ENCODE peak calls at places on chromosomes 12 and 14, in eight cellular contexts. E is GM12878; Q is ovary; Z is stomach; K is PC-3; D is mucosa of descending colon; N is HAP-1; F is CD4-positive, CD25-positive, alpha-beta regulatory T cell. H is an unnamed sample. For H3K4me1, the result is how much of the 10 kb centered on the place peaks cover.

GRCh38 chr14:104735830-104736642 is 12.0 kb downstream of the ADSS1 start:
- DNase-seq in E (no peak), Q (peak), Z (peak), K (no peak), D (peak), N (no peak), F (no peak), H (no peak)

GRCh38 chr14:55620277-55620676 is 40.3 kb downstream of the KTN1 start:
- DNase-seq in E (no peak), Q (no peak), Z (no peak), K (no peak), D (no peak), N (no peak), F (no peak), H (no peak)

GRCh38 chr12:108594-108993 is 42.0 kb downstream of the IQSEC3 start:
- DNase-seq in E (no peak), Q (no peak), Z (peak), K (no peak), D (peak), N (no peak), F (no peak), H (no peak)

GRCh38 chr12:108635201-108635996 is 1.7 kb upstream of the SELPLG start:
- DNase-seq in E (peak), Q (no peak), Z (no peak), K (no peak), D (peak), N (peak), F (no peak), H (no peak)

GRCh38 chr14:67532998-67533753 is at the start of gene PLEKHH1:
- DNase-seq in E (no peak), Q (peak), Z (peak), K (peak), D (peak), N (peak), F (no peak), H (no peak)

GRCh38 chr14:30273564-30273880 is 285.4 kb upstream of the G2E3 start:
- DNase-seq in E (no peak), Q (no peak), Z (no peak), K (no peak), D (no peak), N (no peak), F (no peak), H (no peak)

GRCh38 chr12:80627773-80628172 is 79.7 kb upstream of the MYF6 start:
- DNase-seq in E (no peak), Q (no peak), Z (no peak), K (peak), D (no peak), N (no peak), F (no peak), H (no peak)

GRCh38 chr14:41570415-41571155 is 36.1 kb upstream of the LRFN5 start:
- DNase-seq in E (no peak), Q (no peak), Z (no peak), K (no peak), D (no peak), N (no peak), F (no peak), H (no peak)

GRCh38 chr14:74364271-74364880 is 16.1 kb downstream of the VRTN start:
- DNase-seq in E (no peak), Q (no peak), Z (no peak), K (no peak), D (no peak), N (no peak), F (no peak), H (no peak)

DNA sequence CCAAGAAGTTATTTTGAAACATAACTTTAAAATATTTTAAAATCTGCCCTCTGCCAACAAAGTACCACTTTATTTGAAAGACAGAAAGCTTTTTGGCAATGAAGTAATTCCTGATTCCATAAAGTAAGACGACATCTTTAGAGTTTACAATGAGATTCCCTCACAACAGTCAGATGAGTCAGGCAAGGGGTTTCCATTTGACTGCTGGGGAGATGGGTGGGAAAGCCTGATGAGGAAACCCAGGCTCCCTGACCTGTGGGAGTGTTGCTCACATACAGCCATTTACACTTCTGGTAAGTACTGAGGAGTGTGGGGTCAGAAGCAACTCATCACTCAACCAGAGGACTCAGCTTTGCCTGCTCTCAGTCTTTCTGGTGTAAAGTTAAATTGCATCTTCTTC is 10.2 kb downstream of the KITLG start:
- DNase-seq in E (no peak), Q (no peak), Z (no peak), K (no peak), D (no peak), N (no peak), F (no peak), H (no peak)
- H3K4me1 ChIP-seq in E (under half), Q (under half), Z (half or more), K (under half), D (under half), N (under half), F (under half), H (half or more)

GRCh38 chr14:103138483-103139370 is 15.5 kb downstream of the TNFAIP2 start:
- DNase-seq in E (no peak), Q (peak), Z (no peak), K (no peak), D (no peak), N (no peak), F (no peak), H (no peak)
- H3K4me1 ChIP-seq in E (under half), Q (under half), Z (under half), K (under half), D (under half), N (under half), F (under half), H (under half)

GRCh38 chr12:63895841-63896240 is 51.3 kb downstream of the SRGAP1 start:
- DNase-seq in E (no peak), Q (no peak), Z (no peak), K (no peak), D (no peak), N (no peak), F (no peak), H (no peak)

GRCh38 chr12:63899396-63899795 is 54.9 kb downstream of the SRGAP1 start:
- DNase-seq in E (no peak), Q (no peak), Z (no peak), K (no peak), D (no peak), N (no peak), F (no peak), H (no peak)

GRCh38 chr12:63897931-63898330 is 53.4 kb downstream of the SRGAP1 start:
- DNase-seq in E (no peak), Q (no peak), Z (no peak), K (no peak), D (no peak), N (no peak), F (no peak), H (no peak)

GRCh38 chr12:63900922-63901793 is 56.7 kb downstream of the SRGAP1 start:
- DNase-seq in E (no peak), Q (no peak), Z (no peak), K (peak), D (no peak), N (no peak), F (no peak), H (no peak)

GRCh38 chr12:63898764-63899337 is 54.4 kb downstream of the SRGAP1 start:
- DNase-seq in E (no peak), Q (no peak), Z (no peak), K (no peak), D (no peak), N (no peak), F (no peak), H (no peak)
- H3K4me1 ChIP-seq in E (under half), Q (under half), Z (under half), K (under half), D (under half), N (under half), F (under half), H (under half)

GRCh38 chr14:91394105-91395081 is 23.2 kb downstream of the CCDC88C start:
- DNase-seq in E (no peak), Q (no peak), Z (no peak), K (no peak), D (no peak), N (no peak), F (no peak), H (no peak)

GRCh38 chr14:91390165-91390778 is 27.3 kb downstream of the CCDC88C start:
- DNase-seq in E (no peak), Q (no peak), Z (no peak), K (no peak), D (no peak), N (no peak), F (no peak), H (no peak)

GRCh38 chr14:91395466-91395865 is 22.2 kb downstream of the CCDC88C start:
- DNase-seq in E (no peak), Q (no peak), Z (no peak), K (no peak), D (no peak), N (no peak), F (no peak), H (no peak)

GRCh38 chr14:91395998-91396660 is 21.5 kb downstream of the CCDC88C start:
- DNase-seq in E (no peak), Q (no peak), Z (no peak), K (no peak), D (no peak), N (no peak), F (no peak), H (no peak)

GRCh38 chr14:91392623-91393303 is 24.9 kb downstream of the CCDC88C start:
- DNase-seq in E (no peak), Q (no peak), Z (no peak), K (no peak), D (no peak), N (no peak), F (no peak), H (no peak)
- H3K4me1 ChIP-seq in E (half or more), Q (under half), Z (under half), K (under half), D (under half), N (under half), F (half or more), H (under half)

H was measured in esophagus muscularis mucosa.